ENCODE peak calls at places on chromosomes 16 and 17, in nine cellular contexts. U is right cardiac atrium; L is upper lobe of right lung; Y is activated CD8-positive, alpha-beta memory T cell treated with anti-CD3 and anti-CD28 coated beads, Interleukin-2, amount 10 ng/mL, durations not matched to agents 7 days and 5 days; Z is psoas muscle; K is pancreas; J is T-helper 17 cell; N is left cardiac atrium; C is PC-3. V is an unnamed sample.

GRCh38 chr17:42913527-42913926 is 12.9 kb downstream of the G6PC1 start:
- ATAC-seq in U (no peak), L (no peak), J (no peak), N (peak), Z (peak), K (no peak), C (no peak), Y (no peak), V (no peak)

GRCh38 chr17:81285179-81285878 is 9.8 kb downstream of the SLC38A10 start:
- ATAC-seq in Y (peak), U (peak), L (peak), Z (peak), C (no peak), J (peak), N (peak), K (peak), V (peak)

GRCh38 chr17:8941520-8941919 is 24.0 kb downstream of the PIK3R5 start:
- ATAC-seq in J (peak), N (peak), Z (no peak), L (peak), Y (peak), K (no peak), U (no peak), C (no peak), V (peak)

GRCh38 chr16:29028457-29029167 is 43.8 kb downstream of the LAT start:
- ATAC-seq in C (no peak), L (peak), N (no peak), K (no peak), U (no peak), J (no peak), Y (peak), Z (no peak), V (peak)

GRCh38 chr17:17107891-17108680 is 65.8 kb downstream of the MPRIP start:
- ATAC-seq in L (peak), N (peak), C (no peak), Y (no peak), J (no peak), Z (no peak), K (peak), U (peak), V (no peak)

GRCh38 chr17:61462734-61463067 is 10.5 kb downstream of the TBX4 start:
- ATAC-seq in J (no peak), Y (no peak), U (no peak), L (no peak), C (no peak), K (no peak), Z (no peak), N (no peak), V (no peak)

GRCh38 chr17:44782349-44782850 is 23.6 kb downstream of the ADAM11 start:
- ATAC-seq in L (no peak), C (no peak), Z (no peak), J (no peak), U (no peak), Y (no peak), K (no peak), N (no peak), V (no peak)

GRCh38 chr17:76102944-76103273 is 678 bp downstream of the EXOC7 start:
- ATAC-seq in C (peak), Z (no peak), Y (no peak), L (peak), N (no peak), J (no peak), K (peak), U (peak), V (no peak)

GRCh38 chr16:9102379-9102778 is 10.9 kb downstream of the HAPSTR1 start:
- ATAC-seq in L (no peak), Z (no peak), N (no peak), K (peak), Y (peak), U (peak), J (no peak), C (no peak), V (no peak)

GRCh38 chr17:75845933-75846700 is 1.9 kb upstream of the UNC13D start:
- ATAC-seq in J (no peak), N (no peak), Y (no peak), C (peak), L (no peak), U (peak), K (no peak), Z (no peak), V (no peak)

GRCh38 chr16:4488486-4488967 is 12.3 kb downstream of the HMOX2 start:
- ATAC-seq in Z (no peak), Y (peak), C (peak), L (peak), K (peak), N (no peak), U (peak), J (peak), V (no peak)

GRCh38 chr16:24188751-24189318 is 67.3 kb upstream of the CACNG3 start:
- ATAC-seq in Z (no peak), K (no peak), L (no peak), C (no peak), J (no peak), N (no peak), Y (peak), U (no peak), V (no peak)

GRCh38 chr17:13541032-13541480 is 60.7 kb downstream of the HS3ST3A1 start:
- ATAC-seq in L (no peak), K (peak), U (no peak), Y (no peak), J (no peak), N (no peak), Z (no peak), C (no peak), V (no peak)

GRCh38 chr16:78441298-78441697 is 341.8 kb downstream of the WWOX start:
- ATAC-seq in N (no peak), Z (no peak), C (no peak), L (no peak), J (no peak), Y (no peak), U (no peak), K (no peak), V (no peak)

GRCh38 chr17:64632606-64633005 is 29.5 kb downstream of the SMURF2 start:
- ATAC-seq in Y (no peak), C (no peak), N (no peak), L (no peak), K (no peak), U (no peak), J (no peak), Z (no peak), V (no peak)

GRCh38 chr17:53527473-53527872 is 295.3 kb upstream of the KIF2B start:
- ATAC-seq in Z (no peak), L (no peak), K (no peak), N (no peak), C (no peak), U (no peak), Y (no peak), J (no peak), V (no peak)

GRCh38 chr16:23500212-23500865 is 10.0 kb downstream of the GGA2 start:
- ATAC-seq in U (no peak), J (no peak), Z (no peak), K (no peak), C (no peak), Y (no peak), L (peak), N (no peak), V (no peak)

GRCh38 chr17:81564778-81565177 is 12.6 kb upstream of the FAAP100 start:
- ATAC-seq in C (no peak), L (no peak), K (no peak), J (no peak), Z (no peak), Y (no peak), U (no peak), N (no peak), V (no peak)

GRCh38 chr17:28925912-28926365 is 23.1 kb upstream of the DHRS13 start:
- ATAC-seq in Z (peak), J (peak), K (peak), C (peak), N (peak), Y (peak), L (peak), U (peak), V (peak)

GRCh38 chr16:47732806-47733150 is 271.6 kb downstream of the PHKB start:
- ATAC-seq in U (peak), K (no peak), C (peak), J (no peak), Y (peak), Z (no peak), L (no peak), N (no peak), V (no peak)